ENCODE peak calls at places on chromosomes 7 and 10, in four cellular contexts. Q, R, F and I are unnamed samples.

GRCh38 chr10:70317272-70317942 is 33.6 kb upstream of the NPFFR1 start:
- DNase-seq in Q (no peak), R (no peak), F (no peak), I (no peak)

GRCh38 chr7:142813699-142814098 is 41.2 kb upstream of the EPHB6 start:
- DNase-seq in Q (no peak), R (no peak), F (no peak), I (no peak)

GRCh38 chr10:73413108-73413527 is 740 bp downstream of the ANXA7 start:
- DNase-seq in Q (no peak), R (no peak), F (peak; percentile 44), I (peak; percentile 56)

GRCh38 chr10:32378371-32379301 is 31.7 kb upstream of the EPC1 start:
- DNase-seq in Q (peak; percentile 72), R (peak; percentile 87), F (peak; percentile 91), I (peak; percentile 89)

GRCh38 chr7:28517206-28517605 is 104.9 kb downstream of the CREB5 start:
- DNase-seq in Q (no peak), R (peak; percentile 16), F (no peak), I (no peak)

GRCh38 chr10:67043041-67043440 is 117.2 kb downstream of the LRRTM3 start:
- DNase-seq in Q (no peak), R (no peak), F (no peak), I (no peak)

GRCh38 chr7:142562688-142563087 is 186.6 kb upstream of the PRSS1 start:
- DNase-seq in Q (no peak), R (no peak), F (no peak), I (no peak)

GRCh38 chr10:91570220-91570619 is 62.7 kb downstream of the PPP1R3C start:
- DNase-seq in Q (no peak), R (no peak), F (no peak), I (no peak)

GRCh38 chr10:19853839-19854238 is 37.6 kb downstream of the PLXDC2 start:
- DNase-seq in Q (no peak), R (no peak), F (no peak), I (no peak)

GRCh38 chr7:923108-924041 is 31.1 kb downstream of the ADAP1 start:
- DNase-seq in Q (peak; percentile 86), R (peak; percentile 51), F (peak; percentile 91), I (no peak)